ENCODE peak calls at places on chromosomes 16 and 17, in five cellular contexts. I is NCI-H1436; F is stimulated activated CD8-positive, alpha-beta memory T cell treated with anti-CD3 and anti-CD28 coated beads, Interleukin-4, amount 100 ng/mL, for 24 hours; Z is fibroblast of mammary gland; O is iPS-NIHi11. S is an unnamed sample.

GRCh38 chr16:84687715-84688114 is 12.1 kb upstream of the USP10 start:
- DNase-seq in I (no peak), F (no peak), Z (peak), O (no peak), S (no peak)

GRCh38 chr17:144936-145670 is 7.7 kb downstream of the SCGB1C2 start:
- DNase-seq in I (no peak), F (no peak), Z (no peak), O (no peak), S (no peak)

GRCh38 chr17:48819466-48819865 is 2.4 kb upstream of the TTLL6 start:
- DNase-seq in I (no peak), F (no peak), Z (no peak), O (no peak), S (no peak)

GRCh38 chr17:75769536-75769935 is 4.5 kb upstream of the GALK1 start:
- DNase-seq in I (no peak), F (no peak), Z (no peak), O (no peak), S (no peak)

GRCh38 chr17:44829558-44830358 is at the start of gene GJC1:
- DNase-seq in I (peak), F (peak), Z (no peak), O (peak), S (no peak)

GRCh38 chr17:11031787-11032186 is 193.9 kb upstream of the PIRT start:
- DNase-seq in I (no peak), F (no peak), Z (no peak), O (peak), S (no peak)

GRCh38 chr17:81976332-81977210 is 858 bp upstream of the ASPSCR1 start:
- DNase-seq in I (peak), F (no peak), Z (no peak), O (peak), S (peak)

GRCh38 chr16:8960788-8961109 is 3.0 kb downstream of the USP7 start:
- DNase-seq in I (no peak), F (no peak), Z (no peak), O (no peak), S (no peak)

GRCh38 chr16:67914758-67915622 is 16.7 kb downstream of the CTRL start:
- DNase-seq in I (no peak), F (no peak), Z (no peak), O (no peak), S (no peak)

GRCh38 chr16:84465154-84465553 is 39.3 kb downstream of the MEAK7 start:
- DNase-seq in I (no peak), F (no peak), Z (no peak), O (no peak), S (no peak)

GRCh38 chr17:44417553-44417952 is 28.1 kb upstream of the ITGA2B start:
- DNase-seq in I (no peak), F (no peak), Z (peak), O (no peak), S (no peak)

S was measured in NCI-H2107.